ENCODE peak calls at places on chromosomes 13 and 19, in four cellular contexts. One of them, this sample, is unnamed.

GRCh38 chr19:34330116-34330515 is 34.9 kb upstream of the GPI start:
- DNase-seq in K562: no peak
- DNase-seq in HepG2: no peak
- DNase-seq in GM12878: no peak
- DNase-seq in this sample: no peak

GRCh38 chr19:43414554-43414953 is at the start of gene TEX101:
- DNase-seq in K562: peak
- DNase-seq in HepG2: no peak
- DNase-seq in GM12878: no peak
- DNase-seq in this sample: no peak

GRCh38 chr13:39051157-39051556 is 12.9 kb downstream of the NHLRC3 start:
- DNase-seq in HepG2: peak
- DNase-seq in GM12878: no peak
- DNase-seq in K562: no peak
- DNase-seq in this sample: peak

GRCh38 chr13:91878491-91878890 is 480.1 kb downstream of the GPC5 start:
- DNase-seq in K562: no peak
- DNase-seq in HepG2: no peak
- DNase-seq in GM12878: no peak
- DNase-seq in this sample: no peak

GRCh38 chr13:22103046-22103445 is 432.2 kb downstream of the FGF9 start:
- DNase-seq in GM12878: no peak
- DNase-seq in K562: peak
- DNase-seq in HepG2: no peak
- DNase-seq in this sample: no peak

GRCh38 chr13:44921931-44922758 is 67.1 kb downstream of the NUFIP1 start:
- DNase-seq in HepG2: peak
- DNase-seq in GM12878: no peak
- DNase-seq in K562: no peak
- DNase-seq in this sample: no peak

GRCh38 chr13:42377640-42378382 is 105.9 kb downstream of the AKAP11 start:
- DNase-seq in HepG2: no peak
- DNase-seq in K562: no peak
- DNase-seq in GM12878: peak
- DNase-seq in this sample: no peak

GRCh38 chr13:110665491-110666254 is 40.2 kb downstream of the CARS2 start:
- DNase-seq in GM12878: no peak
- DNase-seq in HepG2: no peak
- DNase-seq in K562: no peak
- DNase-seq in this sample: no peak

DNA sequence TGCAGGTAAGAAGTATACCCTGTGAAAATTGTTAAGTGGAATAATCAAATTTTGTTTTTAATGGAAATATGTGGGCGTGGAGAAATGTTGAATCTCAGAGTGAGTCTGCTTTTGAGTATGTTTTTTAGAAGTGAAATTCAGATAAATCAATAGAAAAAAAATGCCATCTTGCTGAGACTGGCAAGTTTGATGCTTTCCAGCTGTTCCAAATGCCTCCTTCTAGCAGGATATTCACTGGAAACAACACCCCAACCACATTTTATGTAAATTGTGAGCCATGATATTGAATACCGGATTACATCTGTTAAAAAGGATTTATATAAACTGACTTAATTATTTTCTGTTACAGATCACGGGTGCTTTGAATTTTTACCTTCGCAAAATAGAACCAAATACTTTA is 115.4 kb downstream of the ITGBL1 start:
- DNase-seq in HepG2: no peak
- DNase-seq in GM12878: no peak
- DNase-seq in K562: no peak
- DNase-seq in this sample: no peak
- TF ChIP-seq FOXK2 in HepG2: no peak
- TF ChIP-seq FOXK2 in GM12878: no peak
- TF ChIP-seq FOXK2 in K562: no peak
- TF ChIP-seq FOXK2 in this sample: no peak

DNA sequence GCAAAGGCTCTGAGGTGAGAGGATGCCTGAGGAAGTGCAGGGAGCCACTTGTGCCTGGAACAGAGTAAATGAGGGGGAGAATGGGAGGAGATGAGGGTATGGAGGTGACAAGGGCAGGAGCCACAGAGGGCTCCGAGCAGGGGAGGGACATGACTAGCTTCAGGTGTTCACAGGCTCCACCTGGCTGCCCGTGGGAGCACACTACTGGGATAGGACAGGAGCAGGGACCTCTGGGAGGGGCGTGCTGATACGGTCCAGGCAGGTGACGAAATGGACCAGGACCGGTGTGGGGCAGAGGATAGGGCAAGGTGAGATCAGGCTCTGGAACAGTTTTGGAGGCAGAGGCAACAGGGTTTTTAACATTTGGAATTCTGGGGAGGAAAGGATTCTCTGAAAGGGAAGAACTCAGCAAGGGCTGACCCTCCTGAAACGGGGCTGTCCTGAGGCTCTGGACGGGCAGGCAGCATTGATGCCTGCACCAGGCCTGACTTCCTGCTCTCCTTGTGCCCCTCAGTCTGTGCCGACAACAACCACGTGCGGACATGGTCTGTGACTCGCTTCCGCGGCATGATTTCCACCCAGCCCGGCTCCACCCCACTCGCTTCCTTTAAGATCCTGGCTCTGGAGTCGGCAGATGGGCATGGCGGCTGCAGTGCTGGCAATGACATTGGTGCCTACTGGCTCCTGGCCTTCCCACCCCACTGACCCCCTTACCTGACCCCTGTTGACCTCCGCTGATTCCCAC is 11.6 kb downstream of the SHKBP1 start:
- DNase-seq in K562: no peak
- DNase-seq in HepG2: no peak
- DNase-seq in GM12878: no peak
- DNase-seq in this sample: no peak
- TF ChIP-seq FOXK2 in K562: no peak
- TF ChIP-seq FOXK2 in HepG2: no peak
- TF ChIP-seq FOXK2 in GM12878: no peak
- TF ChIP-seq FOXK2 in this sample: no peak

DNA sequence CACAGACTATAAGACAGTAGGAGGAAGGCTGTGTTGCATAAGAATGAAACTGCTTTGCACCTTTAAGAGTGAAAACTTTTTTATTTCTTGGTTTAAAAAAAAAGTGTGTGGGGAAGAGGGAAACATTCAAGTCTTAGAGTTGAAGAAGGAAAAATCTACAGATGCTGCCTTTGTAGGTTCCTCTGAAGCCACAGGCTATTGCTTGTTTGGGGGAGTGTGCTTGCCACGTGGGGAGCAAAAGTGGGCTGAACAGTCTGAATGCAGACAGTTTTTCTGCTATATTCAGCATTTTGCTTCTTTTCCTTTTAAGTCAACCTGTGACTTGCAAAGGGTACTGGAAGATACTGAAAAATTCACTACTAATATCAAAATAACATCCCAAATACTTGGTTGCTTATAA is 36.9 kb downstream of the EFNB2 start:
- DNase-seq in GM12878: no peak
- DNase-seq in HepG2: no peak
- DNase-seq in K562: no peak
- DNase-seq in this sample: no peak
- TF ChIP-seq FOXK2 in GM12878: no peak
- TF ChIP-seq FOXK2 in HepG2: no peak
- TF ChIP-seq FOXK2 in K562: no peak
- TF ChIP-seq FOXK2 in this sample: no peak

DNA sequence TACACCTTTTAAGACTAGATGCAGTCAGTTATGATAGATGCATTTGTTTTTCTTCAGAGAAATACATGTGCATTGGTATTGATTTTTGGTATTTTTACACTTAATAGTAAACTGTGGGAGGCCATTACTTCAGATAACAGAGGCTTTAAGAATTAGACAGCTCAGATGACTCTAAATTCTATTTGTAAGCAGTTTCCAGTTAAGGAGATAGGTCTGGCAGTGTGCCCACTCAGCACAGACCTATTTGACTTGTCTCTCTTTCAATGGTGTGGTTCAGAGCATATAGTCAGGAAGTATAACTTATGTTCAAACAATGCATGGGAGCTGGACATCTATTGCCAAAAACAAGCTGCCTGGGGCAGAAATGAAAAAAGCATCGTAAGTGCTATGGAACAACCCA is 370.7 kb downstream of the HS6ST3 start:
- DNase-seq in GM12878: no peak
- DNase-seq in K562: no peak
- DNase-seq in HepG2: no peak
- DNase-seq in this sample: no peak
- TF ChIP-seq FOXK2 in GM12878: no peak
- TF ChIP-seq FOXK2 in K562: no peak
- TF ChIP-seq FOXK2 in HepG2: no peak
- TF ChIP-seq FOXK2 in this sample: no peak

This sample was measured in HEK293T.